ENCODE peak calls at places on chromosomes 5 and 9, in four cellular contexts. Z is M059J, V is anterior cingulate cortex, Y is colonic mucosa. E is an unnamed sample.

GRCh38 chr9:114216081-114216480 is 60.7 kb downstream of the COL27A1 start:
- DNase-seq in Z (peak), V (no peak), Y (no peak), E (no peak)

GRCh38 chr9:112334319-112334828 is 955 bp upstream of the PTBP3 start:
- DNase-seq in Z (peak), V (no peak), Y (peak), E (peak)

GRCh38 chr9:137423810-137424291 is 658 bp downstream of the NOXA1 start:
- DNase-seq in Z (peak), V (no peak), Y (peak), E (peak)

GRCh38 chr9:107809859-107810492 is 320.4 kb upstream of the KLF4 start:
- DNase-seq in Z (peak), V (no peak), Y (no peak), E (peak)

GRCh38 chr5:80184235-80185023 is 71.4 kb downstream of the SERINC5 start:
- DNase-seq in Z (no peak), V (no peak), Y (peak), E (peak)

GRCh38 chr5:138408023-138408422 is 30.8 kb upstream of the REEP2 start:
- DNase-seq in Z (no peak), V (no peak), Y (peak), E (peak)

GRCh38 chr5:459562-460412 is 16.8 kb downstream of the EXOC3 start:
- DNase-seq in Z (no peak), V (no peak), Y (no peak), E (no peak)

GRCh38 chr5:124628721-124629596 is 117.5 kb downstream of the ZNF608 start:
- DNase-seq in Z (peak), V (no peak), Y (no peak), E (peak)

GRCh38 chr5:41182666-41183065 is 30.7 kb downstream of the C6 start:
- DNase-seq in Z (no peak), V (no peak), Y (no peak), E (no peak)

GRCh38 chr5:147310059-147310704 is 75.4 kb downstream of the STK32A start:
- DNase-seq in Z (peak), V (no peak), Y (peak), E (peak)

E was measured in epithelial cell of esophagus.